ENCODE peak calls at places on chromosomes 2 and 18, in four cellular contexts. K is AG10803, Q is neural progenitor cell, W is NCI-H774. I is an unnamed sample.

GRCh38 chr2:215808194-215808593 is 205.2 kb downstream of the MREG start:
- DNase-seq in K (no peak), Q (no peak), W (no peak), I (no peak)

GRCh38 chr2:135130751-135131150 is 78.7 kb downstream of the RAB3GAP1 start:
- DNase-seq in K (no peak), Q (peak), W (no peak), I (no peak)

GRCh38 chr2:72414108-72414507 is 266.4 kb upstream of the CYP26B1 start:
- DNase-seq in K (peak), Q (no peak), W (no peak), I (no peak)

GRCh38 chr2:223459328-223459939 is 142.7 kb downstream of the SCG2 start:
- DNase-seq in K (no peak), Q (peak), W (peak), I (peak)

GRCh38 chr2:182300603-182301002 is 126.2 kb downstream of the PDE1A start:
- DNase-seq in K (no peak), Q (no peak), W (no peak), I (peak)

GRCh38 chr18:53850918-53851317 is 373.6 kb downstream of the MBD2 start:
- DNase-seq in K (no peak), Q (peak), W (no peak), I (peak)

GRCh38 chr2:53739057-53739456 is 28.5 kb upstream of the CHAC2 start:
- DNase-seq in K (peak), Q (no peak), W (no peak), I (no peak)

GRCh38 chr2:189933911-189934399 is 128.6 kb downstream of the MSTN start:
- DNase-seq in K (peak), Q (no peak), W (no peak), I (no peak)

GRCh38 chr2:204205548-204205947 is 269.0 kb downstream of the ICOS start:
- DNase-seq in K (no peak), Q (peak), W (no peak), I (no peak)

GRCh38 chr2:98234763-98235162 is 111.5 kb upstream of the CNGA3 start:
- DNase-seq in K (no peak), Q (no peak), W (no peak), I (no peak)

GRCh38 chr2:164182116-164182637 is 439.1 kb downstream of the GRB14 start:
- DNase-seq in K (no peak), Q (peak), W (no peak), I (no peak)

GRCh38 chr2:202033317-202034248 is at the start of gene FZD7:
- DNase-seq in K (peak), Q (peak), W (peak), I (peak)